ENCODE peak calls at places on chromosome 3, in ten cellular contexts. One of them, this sample, is unnamed.

GRCh38 chr3:180684807-180685206 is 5.5 kb upstream of the CCDC39 start:
- DNase-seq in Panc1: no peak
- DNase-seq in small intestine: no peak
- DNase-seq in choroid plexus epithelial cell: no peak
- DNase-seq in tibial artery: no peak
- DNase-seq in lower lobe of right lung: no peak
- DNase-seq in mammary epithelial cell: no peak
- DNase-seq in foreskin fibroblast: no peak
- DNase-seq in fibroblast of the aortic adventitia: no peak
- DNase-seq in stomach: no peak
- DNase-seq in this sample: no peak

GRCh38 chr3:58654466-58654865 is 12.1 kb downstream of the FAM3D start:
- DNase-seq in Panc1: no peak
- DNase-seq in small intestine: no peak
- DNase-seq in choroid plexus epithelial cell: no peak
- DNase-seq in tibial artery: peak; percentile 37
- DNase-seq in lower lobe of right lung: no peak
- DNase-seq in mammary epithelial cell: no peak
- DNase-seq in foreskin fibroblast: no peak
- DNase-seq in fibroblast of the aortic adventitia: no peak
- DNase-seq in stomach: no peak
- DNase-seq in this sample: no peak

GRCh38 chr3:14863324-14864100 is 44.8 kb downstream of the FGD5 start:
- DNase-seq in Panc1: no peak
- DNase-seq in small intestine: no peak
- DNase-seq in choroid plexus epithelial cell: no peak
- DNase-seq in tibial artery: no peak
- DNase-seq in lower lobe of right lung: no peak
- DNase-seq in mammary epithelial cell: no peak
- DNase-seq in foreskin fibroblast: no peak
- DNase-seq in fibroblast of the aortic adventitia: no peak
- DNase-seq in stomach: no peak
- DNase-seq in this sample: no peak

GRCh38 chr3:194129581-194130133 is 6.3 kb upstream of the HES1 start:
- DNase-seq in Panc1: no peak
- DNase-seq in small intestine: peak; percentile 36
- DNase-seq in choroid plexus epithelial cell: peak; percentile 57
- DNase-seq in tibial artery: no peak
- DNase-seq in lower lobe of right lung: no peak
- DNase-seq in mammary epithelial cell: no peak
- DNase-seq in foreskin fibroblast: no peak
- DNase-seq in fibroblast of the aortic adventitia: peak; percentile 56
- DNase-seq in stomach: no peak
- DNase-seq in this sample: no peak

GRCh38 chr3:32147935-32148334 is 41.5 kb downstream of the GPD1L start:
- DNase-seq in Panc1: no peak
- DNase-seq in small intestine: no peak
- DNase-seq in choroid plexus epithelial cell: peak; percentile 4
- DNase-seq in tibial artery: no peak
- DNase-seq in lower lobe of right lung: no peak
- DNase-seq in mammary epithelial cell: no peak
- DNase-seq in foreskin fibroblast: peak; percentile 24
- DNase-seq in fibroblast of the aortic adventitia: no peak
- DNase-seq in stomach: no peak
- DNase-seq in this sample: no peak

GRCh38 chr3:184154909-184155643 is at the start of gene DVL3:
- DNase-seq in Panc1: no peak
- DNase-seq in small intestine: peak; percentile 66
- DNase-seq in choroid plexus epithelial cell: peak; percentile 56
- DNase-seq in tibial artery: peak; percentile 87
- DNase-seq in lower lobe of right lung: peak; percentile 86
- DNase-seq in mammary epithelial cell: peak; percentile 64
- DNase-seq in foreskin fibroblast: peak; percentile 90
- DNase-seq in fibroblast of the aortic adventitia: peak; percentile 56
- DNase-seq in stomach: peak; percentile 75
- DNase-seq in this sample: peak; percentile 36

GRCh38 chr3:152061296-152061695 is 187.9 kb downstream of the SUCNR1 start:
- DNase-seq in Panc1: no peak
- DNase-seq in small intestine: no peak
- DNase-seq in choroid plexus epithelial cell: no peak
- DNase-seq in tibial artery: no peak
- DNase-seq in lower lobe of right lung: no peak
- DNase-seq in mammary epithelial cell: no peak
- DNase-seq in foreskin fibroblast: no peak
- DNase-seq in fibroblast of the aortic adventitia: no peak
- DNase-seq in stomach: no peak
- DNase-seq in this sample: no peak

GRCh38 chr3:195247863-195248189 is 23.1 kb downstream of the XXYLT1 start:
- DNase-seq in Panc1: no peak
- DNase-seq in small intestine: no peak
- DNase-seq in choroid plexus epithelial cell: no peak
- DNase-seq in tibial artery: peak; percentile 19
- DNase-seq in lower lobe of right lung: peak; percentile 24
- DNase-seq in mammary epithelial cell: no peak
- DNase-seq in foreskin fibroblast: no peak
- DNase-seq in fibroblast of the aortic adventitia: no peak
- DNase-seq in stomach: no peak
- DNase-seq in this sample: no peak

GRCh38 chr3:32577621-32578556 is 7.2 kb upstream of the DYNC1LI1 start:
- DNase-seq in Panc1: no peak
- DNase-seq in small intestine: no peak
- DNase-seq in choroid plexus epithelial cell: peak; percentile 57
- DNase-seq in tibial artery: no peak
- DNase-seq in lower lobe of right lung: no peak
- DNase-seq in mammary epithelial cell: no peak
- DNase-seq in foreskin fibroblast: peak; percentile 66
- DNase-seq in fibroblast of the aortic adventitia: peak; percentile 65
- DNase-seq in stomach: no peak
- DNase-seq in this sample: peak; percentile 39

GRCh38 chr3:188826574-188826973 is 345.2 kb upstream of the TPRG1 start:
- DNase-seq in Panc1: no peak
- DNase-seq in small intestine: no peak
- DNase-seq in choroid plexus epithelial cell: no peak
- DNase-seq in tibial artery: no peak
- DNase-seq in lower lobe of right lung: no peak
- DNase-seq in mammary epithelial cell: no peak
- DNase-seq in foreskin fibroblast: no peak
- DNase-seq in fibroblast of the aortic adventitia: no peak
- DNase-seq in stomach: no peak
- DNase-seq in this sample: no peak

GRCh38 chr3:28936154-28936553 is 344.7 kb upstream of the RBMS3 start:
- DNase-seq in Panc1: no peak
- DNase-seq in small intestine: no peak
- DNase-seq in choroid plexus epithelial cell: no peak
- DNase-seq in tibial artery: no peak
- DNase-seq in lower lobe of right lung: no peak
- DNase-seq in mammary epithelial cell: no peak
- DNase-seq in foreskin fibroblast: no peak
- DNase-seq in fibroblast of the aortic adventitia: no peak
- DNase-seq in stomach: no peak
- DNase-seq in this sample: no peak

GRCh38 chr3:168161696-168162095 is 66.0 kb upstream of the GOLIM4 start:
- DNase-seq in Panc1: no peak
- DNase-seq in small intestine: no peak
- DNase-seq in choroid plexus epithelial cell: no peak
- DNase-seq in tibial artery: no peak
- DNase-seq in lower lobe of right lung: no peak
- DNase-seq in mammary epithelial cell: no peak
- DNase-seq in foreskin fibroblast: no peak
- DNase-seq in fibroblast of the aortic adventitia: peak; percentile 17
- DNase-seq in stomach: no peak
- DNase-seq in this sample: no peak

DNA sequence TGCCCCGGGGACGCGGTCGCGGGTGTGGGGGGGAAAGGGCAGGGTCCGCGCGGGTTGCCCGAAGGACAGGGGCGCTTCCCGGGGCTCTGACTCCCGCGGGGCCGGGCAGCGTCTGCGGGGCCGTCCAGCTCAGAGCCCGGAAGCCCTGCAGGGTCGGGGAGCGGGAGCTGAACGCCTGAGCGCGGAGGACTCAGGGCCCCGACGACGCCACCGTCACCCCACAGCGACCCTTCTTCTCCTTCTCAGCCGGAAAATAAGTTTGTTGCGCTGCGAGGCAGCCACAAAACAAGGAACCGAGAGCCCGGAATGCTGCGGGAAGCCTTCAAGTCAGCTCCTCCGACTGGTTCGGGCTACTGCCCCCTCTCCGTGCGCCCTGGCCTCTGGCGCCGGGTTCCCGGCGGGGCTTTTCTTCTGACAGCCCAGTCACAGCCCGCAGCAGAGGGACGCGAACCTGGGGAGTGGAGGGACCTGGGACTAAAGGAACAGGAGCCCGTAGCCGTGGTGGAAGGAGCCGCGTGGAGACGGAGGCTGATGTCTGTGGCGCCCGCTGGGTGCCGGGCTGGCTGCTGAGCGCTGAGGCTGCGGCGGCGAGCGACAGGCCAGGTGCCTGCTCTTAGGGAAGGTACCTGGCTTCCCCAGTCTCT is 484 bp downstream of the CNTN4 start:
- DNase-seq in Panc1: no peak
- DNase-seq in small intestine: no peak
- DNase-seq in choroid plexus epithelial cell: no peak
- DNase-seq in tibial artery: peak; percentile 74
- DNase-seq in lower lobe of right lung: peak; percentile 51
- DNase-seq in mammary epithelial cell: no peak
- DNase-seq in foreskin fibroblast: no peak
- DNase-seq in fibroblast of the aortic adventitia: no peak
- DNase-seq in stomach: no peak
- DNase-seq in this sample: peak; percentile 70
- H3K4me3 ChIP-seq in Panc1: no peak overlapping the region
- H3K4me3 ChIP-seq in small intestine: peak overlapping the region; percentile 41
- H3K4me3 ChIP-seq in choroid plexus epithelial cell: no peak overlapping the region
- H3K4me3 ChIP-seq in tibial artery: peak overlapping the region; percentile 96
- H3K4me3 ChIP-seq in lower lobe of right lung: peak overlapping the region; percentile 58
- H3K4me3 ChIP-seq in mammary epithelial cell: no peak overlapping the region
- H3K4me3 ChIP-seq in foreskin fibroblast: no peak overlapping the region
- H3K4me3 ChIP-seq in fibroblast of the aortic adventitia: no peak overlapping the region
- H3K4me3 ChIP-seq in stomach: peak overlapping the region; percentile 58
- H3K4me3 ChIP-seq in this sample: peak overlapping the region; percentile 63

DNA sequence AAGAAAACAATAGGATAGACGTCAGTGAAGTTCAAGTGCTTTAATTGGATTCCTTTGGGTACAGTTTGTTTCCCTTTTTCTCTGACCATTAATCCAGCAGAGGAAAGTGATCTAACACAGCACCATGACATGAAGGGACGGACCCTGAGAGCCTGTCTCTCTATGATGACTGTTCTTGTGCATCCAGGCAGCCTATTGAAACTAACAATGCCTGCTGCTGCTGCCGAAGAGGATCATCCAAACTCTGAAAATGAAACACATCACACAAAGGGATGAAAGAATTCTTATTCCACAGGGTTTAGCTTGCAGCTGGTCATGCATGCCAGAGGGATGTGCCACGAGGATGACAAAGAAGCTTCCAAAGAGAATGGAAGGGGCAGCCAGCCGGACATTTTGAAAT is 75.5 kb downstream of the ZBTB20 start:
- DNase-seq in Panc1: no peak
- DNase-seq in small intestine: no peak
- DNase-seq in choroid plexus epithelial cell: peak; percentile 7
- DNase-seq in tibial artery: no peak
- DNase-seq in lower lobe of right lung: no peak
- DNase-seq in mammary epithelial cell: peak; percentile 24
- DNase-seq in foreskin fibroblast: peak; percentile 86
- DNase-seq in fibroblast of the aortic adventitia: peak; percentile 61
- DNase-seq in stomach: no peak
- DNase-seq in this sample: no peak
- H3K4me3 ChIP-seq in Panc1: no peak overlapping the region
- H3K4me3 ChIP-seq in small intestine: no peak overlapping the region
- H3K4me3 ChIP-seq in choroid plexus epithelial cell: no peak overlapping the region
- H3K4me3 ChIP-seq in tibial artery: no peak overlapping the region
- H3K4me3 ChIP-seq in lower lobe of right lung: no peak overlapping the region
- H3K4me3 ChIP-seq in mammary epithelial cell: no peak overlapping the region
- H3K4me3 ChIP-seq in foreskin fibroblast: peak overlapping the region; percentile 1
- H3K4me3 ChIP-seq in fibroblast of the aortic adventitia: peak overlapping the region; percentile 9
- H3K4me3 ChIP-seq in stomach: no peak overlapping the region
- H3K4me3 ChIP-seq in this sample: no peak overlapping the region

DNA sequence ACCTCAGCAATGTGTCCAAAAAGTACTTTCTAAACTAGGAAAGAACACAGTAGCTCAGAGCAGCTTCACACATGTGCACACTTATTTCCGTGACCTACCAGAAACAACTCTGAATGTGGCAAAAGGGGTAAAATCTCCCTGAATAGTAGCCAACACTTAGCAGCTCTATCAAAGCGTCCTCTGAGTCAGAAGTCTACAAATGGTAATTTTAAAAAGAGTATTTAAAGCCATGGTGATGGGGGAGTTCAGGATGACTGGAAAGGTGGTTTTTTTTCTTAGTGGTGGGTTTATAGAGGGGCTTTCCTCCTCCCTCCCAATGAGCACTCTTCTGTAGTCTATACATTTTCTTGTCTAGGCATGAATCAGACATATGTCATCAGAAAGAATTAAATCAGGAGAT is 223.8 kb upstream of the PRICKLE2 start:
- DNase-seq in Panc1: no peak
- DNase-seq in small intestine: no peak
- DNase-seq in choroid plexus epithelial cell: no peak
- DNase-seq in tibial artery: no peak
- DNase-seq in lower lobe of right lung: no peak
- DNase-seq in mammary epithelial cell: no peak
- DNase-seq in foreskin fibroblast: no peak
- DNase-seq in fibroblast of the aortic adventitia: no peak
- DNase-seq in stomach: no peak
- DNase-seq in this sample: no peak
- H3K4me3 ChIP-seq in Panc1: no peak overlapping the region
- H3K4me3 ChIP-seq in small intestine: no peak overlapping the region
- H3K4me3 ChIP-seq in choroid plexus epithelial cell: no peak overlapping the region
- H3K4me3 ChIP-seq in tibial artery: no peak overlapping the region
- H3K4me3 ChIP-seq in lower lobe of right lung: no peak overlapping the region
- H3K4me3 ChIP-seq in mammary epithelial cell: no peak overlapping the region
- H3K4me3 ChIP-seq in foreskin fibroblast: no peak overlapping the region
- H3K4me3 ChIP-seq in fibroblast of the aortic adventitia: no peak overlapping the region
- H3K4me3 ChIP-seq in stomach: no peak overlapping the region
- H3K4me3 ChIP-seq in this sample: no peak overlapping the region

DNA sequence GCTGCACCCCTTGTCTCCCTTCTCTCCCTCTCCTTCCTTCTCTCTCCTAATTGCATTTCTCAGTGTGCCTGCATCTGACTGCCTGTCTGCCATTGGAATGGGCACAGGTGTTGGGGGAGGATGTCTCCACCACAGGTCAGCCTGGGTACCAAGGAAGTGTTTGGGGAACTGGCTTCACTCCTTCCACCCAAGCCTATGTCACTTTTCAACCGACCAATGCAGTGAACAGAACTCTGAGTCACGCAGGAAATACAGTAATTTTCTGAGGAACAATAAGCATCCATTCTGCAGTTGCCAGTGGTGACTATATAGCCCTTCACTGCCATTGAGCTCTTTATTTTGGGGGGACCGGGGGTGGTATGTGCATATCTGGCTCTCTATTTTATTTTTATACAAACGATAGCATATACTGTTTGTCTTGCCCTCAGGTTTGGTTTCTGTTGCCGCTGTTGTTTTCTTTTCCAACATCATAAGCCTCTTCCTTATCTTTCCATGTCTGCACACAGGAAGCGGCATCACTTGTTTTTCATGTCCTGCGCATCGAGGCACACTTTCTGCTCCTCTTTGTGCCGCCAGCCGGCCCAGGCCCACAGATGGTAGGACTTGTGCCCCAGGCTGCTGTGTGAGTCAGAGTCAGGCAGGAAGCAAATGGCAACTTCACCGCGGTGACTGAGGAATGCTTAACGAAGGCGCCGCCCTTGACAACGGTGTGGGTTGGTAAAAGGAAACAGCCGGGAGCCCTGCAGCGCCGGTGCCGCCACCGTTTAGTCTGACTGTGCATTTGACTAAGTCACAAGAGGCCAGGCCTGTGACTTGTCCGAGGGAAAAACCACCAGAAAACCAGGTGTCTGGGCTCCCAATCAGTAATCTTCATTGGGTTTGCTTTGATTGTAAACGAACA is 21.1 kb upstream of the CDCP1 start:
- DNase-seq in Panc1: peak; percentile 81
- DNase-seq in small intestine: peak; percentile 98
- DNase-seq in choroid plexus epithelial cell: peak; percentile 88
- DNase-seq in tibial artery: peak; percentile 85
- DNase-seq in lower lobe of right lung: peak; percentile 94
- DNase-seq in mammary epithelial cell: peak; percentile 98
- DNase-seq in foreskin fibroblast: peak; percentile 97
- DNase-seq in fibroblast of the aortic adventitia: peak; percentile 87
- DNase-seq in stomach: peak; percentile 92
- DNase-seq in this sample: peak; percentile 48
- H3K4me3 ChIP-seq in Panc1: peak overlapping the region; percentile 18
- H3K4me3 ChIP-seq in small intestine: no peak overlapping the region
- H3K4me3 ChIP-seq in choroid plexus epithelial cell: peak overlapping the region; percentile 46
- H3K4me3 ChIP-seq in tibial artery: no peak overlapping the region
- H3K4me3 ChIP-seq in lower lobe of right lung: peak overlapping the region; percentile 0
- H3K4me3 ChIP-seq in mammary epithelial cell: no peak overlapping the region
- H3K4me3 ChIP-seq in foreskin fibroblast: no peak overlapping the region
- H3K4me3 ChIP-seq in fibroblast of the aortic adventitia: no peak overlapping the region
- H3K4me3 ChIP-seq in stomach: no peak overlapping the region
- H3K4me3 ChIP-seq in this sample: no peak overlapping the region

This sample was measured in Peyer's patch.